ENCODE peak calls at places on chromosomes 5 and 9, in nine cellular contexts. P, T, F, V, H, E, N, S and I are unnamed samples.

GRCh38 chr5:83265318-83265717 is 188.0 kb downstream of the XRCC4 start:
- DNase-seq in S (no peak), V (no peak), N (no peak), P (no peak), E (no peak), F (no peak), T (no peak), H (peak), I (no peak)

GRCh38 chr9:34372598-34373011 is 4.1 kb downstream of the MYORG start:
- DNase-seq in P (no peak), V (no peak), F (no peak), H (no peak), T (no peak), S (no peak), E (no peak), N (no peak), I (no peak)

GRCh38 chr5:58077387-58077786 is 382.5 kb downstream of the PLK2 start:
- DNase-seq in S (no peak), P (no peak), V (no peak), H (peak), N (no peak), E (no peak), T (no peak), F (no peak), I (no peak)

GRCh38 chr5:150662731-150663516 is 1.9 kb downstream of the MYOZ3 start:
- DNase-seq in S (no peak), F (no peak), N (no peak), E (no peak), P (no peak), H (no peak), V (no peak), T (no peak), I (no peak)

GRCh38 chr5:8842906-8843590 is 702.8 kb downstream of the SEMA5A start:
- DNase-seq in P (no peak), E (no peak), N (peak), V (peak), F (no peak), H (no peak), T (no peak), S (no peak), I (no peak)

GRCh38 chr5:66157046-66157445 is 12.9 kb downstream of the SREK1 start:
- DNase-seq in H (no peak), V (no peak), F (no peak), P (no peak), T (no peak), E (no peak), S (no peak), N (no peak), I (no peak)

GRCh38 chr5:78677777-78678668 is 29.5 kb upstream of the LHFPL2 start:
- DNase-seq in P (peak), T (no peak), N (no peak), H (no peak), S (no peak), F (no peak), E (no peak), V (no peak), I (peak)

GRCh38 chr5:168114444-168115017 is 176.9 kb upstream of the WWC1 start:
- DNase-seq in N (no peak), E (peak), P (peak), T (peak), H (peak), S (peak), F (no peak), V (peak), I (peak)

GRCh38 chr9:90344013-90344412 is 298.6 kb downstream of the DIRAS2 start:
- DNase-seq in T (no peak), H (no peak), P (no peak), F (no peak), N (no peak), E (no peak), S (no peak), V (no peak), I (no peak)

GRCh38 chr5:69414885-69415583 is at the start of gene MARVELD2:
- DNase-seq in P (no peak), S (peak), T (no peak), F (no peak), H (peak), V (peak), N (peak), E (peak), I (no peak)

GRCh38 chr9:137488330-137488653 is 29.2 kb upstream of the NSMF start:
- DNase-seq in H (no peak), N (no peak), F (no peak), S (no peak), T (no peak), E (no peak), V (no peak), P (no peak), I (no peak)

GRCh38 chr9:72858089-72858912 is 94.6 kb downstream of the ALDH1A1 start:
- DNase-seq in H (no peak), N (no peak), F (no peak), P (no peak), V (no peak), S (peak), E (no peak), T (no peak), I (peak)

GRCh38 chr9:5492965-5493364 is 17.4 kb upstream of the PDCD1LG2 start:
- DNase-seq in V (no peak), F (no peak), T (no peak), H (no peak), N (no peak), E (no peak), S (no peak), P (no peak), I (no peak)

GRCh38 chr5:44321176-44321575 is 68.0 kb downstream of the FGF10 start:
- DNase-seq in H (no peak), S (no peak), F (no peak), V (no peak), T (no peak), N (no peak), E (no peak), P (peak), I (no peak)

GRCh38 chr9:136787690-136788400 is 3.3 kb upstream of the TMEM141 start:
- DNase-seq in V (peak), F (no peak), N (no peak), T (peak), H (peak), S (peak), E (peak), P (peak), I (peak)